ENCODE peak calls at places on chromosomes 6 and 20, in nine cellular contexts. H, G, D, I, C, Z, N, A and K are unnamed samples.

GRCh38 chr20:9629821-9630220 is 115.4 kb downstream of the LAMP5 start:
- DNase-seq in Z (no peak), N (no peak), I (no peak), C (no peak), H (no peak), G (no peak), A (no peak), D (no peak), K (no peak)

GRCh38 chr6:147999001-147999540 is 343.6 kb upstream of the SASH1 start:
- DNase-seq in Z (no peak), G (no peak), N (no peak), D (no peak), I (no peak), C (no peak), A (no peak), H (no peak), K (no peak)

GRCh38 chr20:50701055-50701963 is 10.0 kb upstream of the RIPOR3 start:
- DNase-seq in G (no peak), N (no peak), D (no peak), H (no peak), I (no peak), C (no peak), A (no peak), Z (no peak), K (no peak)

GRCh38 chr6:130997061-130997753 is 65.8 kb downstream of the EPB41L2 start:
- DNase-seq in G (no peak), A (no peak), H (no peak), N (no peak), C (no peak), D (peak), I (no peak), Z (no peak), K (no peak)

GRCh38 chr6:47057830-47058540 is 15.9 kb upstream of the ADGRF1 start:
- DNase-seq in D (no peak), N (no peak), Z (no peak), I (no peak), A (no peak), G (no peak), H (no peak), C (no peak), K (no peak)

GRCh38 chr6:43376551-43376981 is 7.1 kb upstream of the ZNF318 start:
- DNase-seq in A (no peak), Z (no peak), H (no peak), D (peak), C (no peak), N (peak), I (no peak), G (no peak), K (no peak)

GRCh38 chr6:84811351-84811750 is 47.0 kb upstream of the TBX18 start:
- DNase-seq in N (no peak), G (no peak), A (no peak), I (no peak), H (no peak), D (no peak), Z (no peak), C (no peak), K (no peak)

GRCh38 chr20:57092112-57092899 is 174.1 kb downstream of the BMP7 start:
- DNase-seq in Z (peak), C (peak), I (no peak), N (peak), D (peak), A (peak), H (peak), G (peak), K (peak)

GRCh38 chr20:1362484-1362883 is 30.4 kb downstream of the FKBP1A start:
- DNase-seq in N (no peak), Z (no peak), H (no peak), C (no peak), I (no peak), G (no peak), A (no peak), D (no peak), K (no peak)

GRCh38 chr20:50464026-50464724 is 46.0 kb upstream of the PTPN1 start:
- DNase-seq in C (peak), G (peak), D (peak), H (peak), N (peak), Z (peak), I (peak), A (no peak), K (peak)

GRCh38 chr6:136077834-136078576 is 172.1 kb downstream of the MTFR2 start:
- DNase-seq in G (no peak), A (no peak), D (peak), N (no peak), H (no peak), I (no peak), Z (no peak), C (no peak), K (no peak)

GRCh38 chr20:41329435-41330342 is 10.9 kb upstream of the LPIN3 start:
- DNase-seq in Z (no peak), H (no peak), C (no peak), N (peak), G (no peak), D (peak), I (peak), A (no peak), K (peak)

GRCh38 chr6:42907336-42907735 is 8.5 kb upstream of the PTCRA start:
- DNase-seq in A (no peak), I (no peak), C (no peak), N (no peak), G (peak), Z (no peak), H (no peak), D (no peak), K (no peak)

GRCh38 chr6:138218449-138218848 is at the start of gene PBOV1:
- DNase-seq in A (no peak), C (no peak), G (no peak), I (no peak), Z (no peak), N (no peak), D (no peak), H (no peak), K (no peak)

GRCh38 chr6:89050697-89051096 is 29.9 kb upstream of the PNRC1 start:
- DNase-seq in H (no peak), I (no peak), C (no peak), Z (no peak), G (no peak), N (no peak), A (no peak), D (no peak), K (no peak)

GRCh38 chr6:20686142-20686541 is 151.9 kb downstream of the CDKAL1 start:
- DNase-seq in Z (peak), A (peak), H (peak), G (no peak), C (peak), N (no peak), D (no peak), I (no peak), K (no peak)

GRCh38 chr20:20446613-20447012 is 78.7 kb downstream of the INSM1 start:
- DNase-seq in Z (no peak), N (no peak), G (no peak), D (no peak), C (no peak), H (no peak), I (no peak), A (no peak), K (no peak)

GRCh38 chr20:63580796-63581461 is 6.9 kb upstream of the HELZ2 start:
- DNase-seq in D (peak), H (peak), I (no peak), G (peak), N (peak), C (peak), A (no peak), Z (peak), K (peak)
- TF ChIP-seq CTCF in D (peak), H (peak), I (no peak), G (peak), N (peak), C (peak), A (peak), Z (no peak), K (peak)

DNA sequence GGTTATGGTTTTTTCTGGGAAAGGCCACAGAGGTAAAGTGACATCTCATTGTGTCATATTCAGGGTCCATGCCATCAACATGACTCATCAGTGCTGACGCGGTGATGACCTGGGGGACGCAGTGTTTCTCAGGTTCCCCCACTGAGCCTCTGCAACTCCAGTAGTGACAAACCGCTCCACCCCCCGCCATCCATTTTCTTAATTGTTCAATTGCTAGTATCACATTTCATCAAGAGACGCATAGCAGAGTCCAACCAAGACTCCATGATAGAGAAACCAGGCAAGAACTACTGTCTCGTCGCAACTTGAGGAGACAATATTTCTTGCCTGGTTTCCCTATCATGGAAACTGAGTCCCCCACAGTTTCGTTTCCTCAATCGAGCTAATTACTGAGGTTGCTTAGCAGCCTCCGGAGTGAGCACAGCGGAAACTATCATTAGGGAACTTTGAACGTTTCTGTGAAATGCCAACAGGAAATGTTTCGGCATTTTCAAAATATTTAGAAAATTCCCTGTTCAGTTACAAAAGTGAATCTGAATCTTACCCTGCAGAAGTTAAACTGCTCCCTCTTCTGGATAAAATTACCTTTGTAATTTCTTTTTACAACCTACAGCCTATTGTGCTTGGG is 12.2 kb upstream of the SERPINB1 start:
- DNase-seq in D (peak), H (peak), N (peak), I (peak), G (peak), A (no peak), C (peak), Z (no peak), K (peak)
- TF ChIP-seq CTCF in D (peak), H (peak), N (no peak), I (no peak), G (peak), A (no peak), C (peak), Z (peak), K (no peak)

DNA sequence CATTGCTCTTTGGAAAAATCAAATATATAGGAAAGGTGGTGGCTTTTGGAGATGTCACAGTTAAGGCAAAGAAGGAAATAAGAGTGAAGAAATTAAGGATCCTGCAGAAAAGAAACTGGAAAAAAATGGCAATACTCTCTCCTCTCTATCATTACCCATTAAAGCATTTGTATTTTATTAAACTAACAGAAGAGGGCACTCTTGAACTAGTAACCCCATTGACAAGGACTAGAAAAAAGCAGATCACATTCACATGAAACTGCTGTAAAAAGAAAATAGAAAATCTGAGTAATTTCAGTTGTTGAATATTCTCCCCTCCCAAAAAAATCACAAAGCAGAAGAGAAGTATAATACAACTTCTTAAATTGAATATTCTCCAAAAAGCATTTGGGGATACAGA is 104.1 kb upstream of the SLC35B3 start:
- DNase-seq in A (no peak), H (peak), C (no peak), D (no peak), N (peak), G (no peak), Z (no peak), I (no peak), K (no peak)
- TF ChIP-seq CTCF in A (peak), H (peak), C (peak), D (no peak), N (no peak), G (no peak), Z (no peak), I (no peak), K (no peak)

DNA sequence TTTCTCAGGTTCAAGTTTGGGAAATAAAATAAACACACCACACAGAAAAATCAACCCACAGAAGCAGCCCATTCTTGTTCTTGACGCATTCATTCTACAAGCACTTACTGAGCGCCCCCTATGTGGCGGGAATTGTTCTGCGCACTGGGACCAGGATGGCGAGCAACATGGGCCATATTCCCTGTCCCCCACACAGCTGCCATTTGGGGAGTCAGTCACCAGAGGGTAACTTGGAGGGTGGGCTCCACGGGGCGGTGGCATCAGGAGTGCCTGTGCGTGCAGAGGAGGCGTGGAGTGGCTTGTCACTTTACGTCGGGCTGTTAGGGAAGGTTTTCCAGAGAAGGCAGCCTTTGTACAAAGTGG is 185.0 kb upstream of the PDE10A start:
- DNase-seq in D (no peak), H (peak), A (no peak), G (no peak), C (peak), I (no peak), N (no peak), Z (peak), K (no peak)
- TF ChIP-seq CTCF in D (no peak), H (peak), A (peak), G (peak), C (peak), I (no peak), N (peak), Z (peak), K (no peak)

GRCh38 chr6:117495425-117495824 is 13.0 kb downstream of the DCBLD1 start:
- DNase-seq in C (no peak), I (no peak), G (no peak), N (no peak), Z (no peak), A (no peak), H (no peak), D (no peak), K (no peak)

GRCh38 chr6:117493470-117493869 is 11.0 kb downstream of the DCBLD1 start:
- DNase-seq in H (no peak), I (no peak), A (no peak), Z (no peak), C (no peak), N (no peak), D (no peak), G (no peak), K (no peak)

GRCh38 chr6:117494694-117495318 is 12.3 kb downstream of the DCBLD1 start:
- DNase-seq in A (no peak), Z (no peak), C (no peak), H (no peak), D (no peak), N (no peak), G (no peak), I (no peak), K (no peak)

GRCh38 chr6:117495873-117496272 is 13.4 kb downstream of the DCBLD1 start:
- DNase-seq in G (no peak), C (no peak), D (peak), I (no peak), N (no peak), Z (no peak), A (no peak), H (no peak), K (no peak)

GRCh38 chr6:117494283-117494682 is 11.8 kb downstream of the DCBLD1 start:
- DNase-seq in N (no peak), G (no peak), A (no peak), D (no peak), C (no peak), Z (no peak), I (no peak), H (no peak), K (no peak)
- TF ChIP-seq CTCF in N (no peak), G (no peak), A (no peak), D (no peak), C (no peak), Z (no peak), I (no peak), H (no peak), K (no peak)

DNA sequence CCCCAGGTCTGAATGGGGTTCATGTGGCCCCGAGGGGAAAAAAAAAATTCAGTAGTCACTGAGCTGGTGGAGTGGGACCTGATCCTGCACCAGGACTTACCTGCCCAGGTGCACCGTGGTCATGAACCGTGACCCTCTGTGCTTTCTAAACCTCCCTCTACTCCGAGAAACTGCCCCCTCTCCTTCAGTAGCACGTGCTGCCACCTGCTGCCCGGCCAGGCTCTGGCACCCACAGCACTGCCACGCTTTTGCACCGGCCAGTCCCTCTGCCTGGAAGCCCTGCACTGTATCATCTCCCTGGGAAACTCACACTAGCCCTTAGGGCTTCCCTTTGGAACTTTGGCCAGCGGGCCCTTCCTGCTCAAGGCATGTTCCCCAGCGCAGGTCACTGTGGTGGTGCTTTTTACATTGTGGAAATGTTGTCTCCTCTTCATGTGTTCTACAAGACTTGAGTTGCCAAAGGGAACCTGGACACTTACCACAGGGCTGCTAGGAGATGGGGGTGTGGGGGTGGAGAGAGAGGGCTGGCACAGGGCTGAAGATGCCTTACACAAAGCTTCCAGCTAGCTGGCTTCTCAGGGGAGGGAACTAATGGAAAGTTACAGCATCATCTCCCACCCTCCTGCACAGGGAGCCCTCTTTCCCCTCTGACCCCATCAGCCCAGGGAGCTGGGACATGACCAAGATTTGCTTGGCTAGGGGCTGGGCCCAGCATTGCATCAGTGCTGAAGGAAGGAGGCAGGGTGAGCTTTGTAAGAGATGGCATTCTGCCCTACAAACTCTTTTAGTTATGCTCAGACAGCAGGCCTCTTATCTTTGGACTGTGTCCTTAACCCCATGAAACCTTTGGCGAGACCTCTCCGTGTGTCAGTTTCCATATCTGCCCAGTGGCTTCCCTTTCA is 2.5 kb upstream of the PTPRT start:
- DNase-seq in Z (peak), A (peak), D (no peak), C (peak), H (peak), I (peak), N (peak), G (peak), K (peak)
- TF ChIP-seq CTCF in Z (peak), A (peak), D (peak), C (peak), H (peak), I (no peak), N (peak), G (peak), K (peak)

GRCh38 chr6:22024973-22025467 is 271.8 kb downstream of the PRL start:
- DNase-seq in G (no peak), D (no peak), H (no peak), N (peak), C (no peak), I (no peak), A (no peak), Z (no peak), K (no peak)
- TF ChIP-seq CTCF in G (no peak), D (no peak), H (no peak), N (no peak), C (no peak), I (no peak), A (no peak), Z (no peak), K (no peak)

DNA sequence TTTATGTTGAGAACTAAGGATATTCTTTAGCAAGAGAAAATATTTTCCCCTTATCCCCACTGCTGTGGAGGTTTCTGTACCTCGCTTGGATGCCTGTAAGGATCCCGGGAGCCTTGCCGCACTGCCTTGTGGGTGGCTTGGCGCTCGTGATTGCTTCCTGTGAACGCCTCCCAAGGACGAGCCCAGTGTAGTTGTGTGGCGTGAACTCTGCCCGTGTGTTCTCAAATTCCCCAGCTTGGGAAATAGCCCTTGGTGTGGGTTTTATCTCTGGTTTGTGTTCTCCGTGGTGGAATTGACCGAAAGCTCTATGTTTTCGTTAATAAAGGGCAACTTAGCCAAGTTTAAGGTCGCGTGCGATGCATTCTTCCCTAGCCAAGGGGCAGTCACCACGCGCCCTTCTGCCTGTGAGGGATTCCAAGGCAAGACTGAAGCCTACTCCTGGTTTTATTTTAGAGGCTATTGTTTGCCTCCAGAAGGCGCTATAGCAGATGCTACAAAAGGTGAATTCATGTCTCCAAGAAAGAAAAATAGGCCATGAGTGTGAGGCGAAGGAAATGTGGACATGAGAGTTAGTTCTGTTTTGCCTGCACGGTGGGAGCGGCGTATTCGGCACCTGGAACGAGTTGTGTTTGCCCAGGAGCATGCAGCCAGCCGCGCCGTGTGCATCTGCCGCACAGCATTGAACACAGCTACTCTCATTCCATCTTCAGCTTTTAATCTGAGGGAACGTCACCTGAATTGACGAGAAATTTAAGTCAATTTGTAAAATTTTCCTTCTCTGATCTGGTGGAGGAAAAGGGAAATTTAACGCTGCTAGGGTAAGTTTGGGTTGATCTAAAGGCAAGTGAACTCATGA is 40.3 kb upstream of the IRF4 start:
- DNase-seq in I (no peak), A (no peak), N (no peak), G (no peak), H (peak), D (no peak), C (no peak), Z (no peak), K (no peak)
- TF ChIP-seq CTCF in I (no peak), A (peak), N (peak), G (peak), H (peak), D (no peak), C (peak), Z (no peak), K (no peak)